ENCODE peak calls at places on chromosomes 16 and 17, in four cellular contexts. One of them, this sample, is unnamed.

GRCh38 chr17:70310251-70310672 is 140.9 kb downstream of the KCNJ2 start:
- DNase-seq in mucosa of descending colon: no peak
- DNase-seq in pancreas: no peak
- DNase-seq in cardiac muscle cell: peak; percentile 66
- DNase-seq in this sample: no peak

GRCh38 chr17:67652433-67652832 is 65.3 kb upstream of the NOL11 start:
- DNase-seq in mucosa of descending colon: no peak
- DNase-seq in pancreas: no peak
- DNase-seq in cardiac muscle cell: no peak
- DNase-seq in this sample: no peak

GRCh38 chr17:35160354-35161201 is 13.0 kb downstream of the UNC45B start:
- DNase-seq in cardiac muscle cell: no peak
- DNase-seq in mucosa of descending colon: no peak
- DNase-seq in pancreas: no peak
- DNase-seq in this sample: no peak

GRCh38 chr16:83402969-83403368 is 404.8 kb upstream of the HSBP1 start:
- DNase-seq in mucosa of descending colon: no peak
- DNase-seq in cardiac muscle cell: peak; percentile 17
- DNase-seq in pancreas: no peak
- DNase-seq in this sample: no peak

GRCh38 chr17:72467841-72468653 is 347.2 kb downstream of the SOX9 start:
- DNase-seq in cardiac muscle cell: peak; percentile 79
- DNase-seq in pancreas: no peak
- DNase-seq in mucosa of descending colon: peak; percentile 86
- DNase-seq in this sample: no peak

GRCh38 chr16:88977028-88977844 is at the start of gene CBFA2T3:
- DNase-seq in pancreas: peak; percentile 55
- DNase-seq in mucosa of descending colon: peak; percentile 66
- DNase-seq in cardiac muscle cell: peak; percentile 40
- DNase-seq in this sample: peak; percentile 81

GRCh38 chr17:74859439-74860228 is at the start of gene GRIN2C:
- DNase-seq in mucosa of descending colon: no peak
- DNase-seq in pancreas: peak; percentile 66
- DNase-seq in cardiac muscle cell: no peak
- DNase-seq in this sample: no peak

GRCh38 chr16:50285406-50286003 is 19.2 kb downstream of the ADCY7 start:
- DNase-seq in mucosa of descending colon: no peak
- DNase-seq in cardiac muscle cell: no peak
- DNase-seq in pancreas: peak; percentile 50
- DNase-seq in this sample: no peak

GRCh38 chr16:66293932-66294331 is 72.6 kb upstream of the CDH5 start:
- DNase-seq in cardiac muscle cell: no peak
- DNase-seq in pancreas: no peak
- DNase-seq in mucosa of descending colon: no peak
- DNase-seq in this sample: no peak

GRCh38 chr17:82304826-82305726 is 12.3 kb downstream of the CD7 start:
- DNase-seq in cardiac muscle cell: no peak
- DNase-seq in mucosa of descending colon: no peak
- DNase-seq in pancreas: no peak
- DNase-seq in this sample: no peak

GRCh38 chr16:3965306-3965705 is 84.8 kb upstream of the CREBBP start:
- DNase-seq in mucosa of descending colon: no peak
- DNase-seq in pancreas: no peak
- DNase-seq in cardiac muscle cell: no peak
- DNase-seq in this sample: no peak

GRCh38 chr17:71638668-71639067 is 482.2 kb upstream of the SOX9 start:
- DNase-seq in cardiac muscle cell: no peak
- DNase-seq in pancreas: no peak
- DNase-seq in mucosa of descending colon: no peak
- DNase-seq in this sample: no peak

GRCh38 chr17:62179525-62180161 is 114.6 kb upstream of the MED13 start:
- DNase-seq in cardiac muscle cell: peak; percentile 43
- DNase-seq in mucosa of descending colon: peak; percentile 51
- DNase-seq in pancreas: no peak
- DNase-seq in this sample: no peak

GRCh38 chr17:56866496-56866895 is 32.5 kb downstream of the DGKE start:
- DNase-seq in cardiac muscle cell: no peak
- DNase-seq in pancreas: no peak
- DNase-seq in mucosa of descending colon: no peak
- DNase-seq in this sample: no peak

GRCh38 chr16:64478258-64478906 is 643.5 kb downstream of the CDH11 start:
- DNase-seq in cardiac muscle cell: peak; percentile 71
- DNase-seq in pancreas: no peak
- DNase-seq in mucosa of descending colon: no peak
- DNase-seq in this sample: no peak

GRCh38 chr17:49694847-49695697 is 12.7 kb downstream of the SLC35B1 start:
- DNase-seq in pancreas: no peak
- DNase-seq in cardiac muscle cell: peak; percentile 40
- DNase-seq in mucosa of descending colon: peak; percentile 85
- DNase-seq in this sample: peak; percentile 85

GRCh38 chr17:58330997-58331814 is 2.6 kb upstream of the TSPOAP1 start:
- DNase-seq in cardiac muscle cell: no peak
- DNase-seq in mucosa of descending colon: peak; percentile 60
- DNase-seq in pancreas: peak; percentile 61
- DNase-seq in this sample: peak; percentile 88

GRCh38 chr16:85752511-85753420 is 1.9 kb upstream of the C16orf74 start:
- DNase-seq in cardiac muscle cell: peak; percentile 72
- DNase-seq in pancreas: peak; percentile 89
- DNase-seq in mucosa of descending colon: peak; percentile 31
- DNase-seq in this sample: peak; percentile 47

GRCh38 chr17:80899402-80900268 is 92.0 kb upstream of the CHMP6 start:
- DNase-seq in mucosa of descending colon: peak; percentile 48
- DNase-seq in cardiac muscle cell: peak; percentile 19
- DNase-seq in pancreas: peak; percentile 29
- DNase-seq in this sample: no peak

GRCh38 chr17:2235792-2236365 is 67.7 kb downstream of the SMG6 start:
- DNase-seq in mucosa of descending colon: no peak
- DNase-seq in pancreas: no peak
- DNase-seq in cardiac muscle cell: peak; percentile 69
- DNase-seq in this sample: no peak

GRCh38 chr17:57670769-57671545 is 74.1 kb downstream of the CCDC182 start:
- DNase-seq in mucosa of descending colon: no peak
- DNase-seq in pancreas: no peak
- DNase-seq in cardiac muscle cell: no peak
- DNase-seq in this sample: no peak

GRCh38 chr16:75087040-75087979 is 29.3 kb downstream of the LDHD start:
- DNase-seq in cardiac muscle cell: peak; percentile 89
- DNase-seq in mucosa of descending colon: peak; percentile 59
- DNase-seq in pancreas: no peak
- DNase-seq in this sample: no peak

GRCh38 chr17:61221181-61221580 is 178.5 kb upstream of the TBX2 start:
- DNase-seq in mucosa of descending colon: no peak
- DNase-seq in pancreas: no peak
- DNase-seq in cardiac muscle cell: no peak
- DNase-seq in this sample: no peak

GRCh38 chr17:35557353-35557752 is 3.3 kb downstream of the SLFN14 start:
- DNase-seq in mucosa of descending colon: no peak
- DNase-seq in pancreas: no peak
- DNase-seq in cardiac muscle cell: no peak
- DNase-seq in this sample: no peak

GRCh38 chr16:27449434-27450188 is 47.6 kb downstream of the IL21R start:
- DNase-seq in pancreas: peak; percentile 34
- DNase-seq in mucosa of descending colon: peak; percentile 24
- DNase-seq in cardiac muscle cell: no peak
- DNase-seq in this sample: no peak

GRCh38 chr16:80931985-80932720 is 74.5 kb downstream of the CMC2 start:
- DNase-seq in mucosa of descending colon: peak; percentile 51
- DNase-seq in pancreas: peak; percentile 86
- DNase-seq in cardiac muscle cell: peak; percentile 91
- DNase-seq in this sample: peak; percentile 68

GRCh38 chr17:82487898-82488297 is 29.4 kb downstream of the NARF start:
- DNase-seq in pancreas: peak; percentile 52
- DNase-seq in mucosa of descending colon: no peak
- DNase-seq in cardiac muscle cell: no peak
- DNase-seq in this sample: no peak

GRCh38 chr17:49730078-49730786 is 22.5 kb upstream of the SLC35B1 start:
- DNase-seq in mucosa of descending colon: peak; percentile 51
- DNase-seq in pancreas: peak; percentile 94
- DNase-seq in cardiac muscle cell: peak; percentile 96
- DNase-seq in this sample: peak; percentile 56

GRCh38 chr16:58339452-58339938 is 44.7 kb upstream of the PRSS54 start:
- DNase-seq in pancreas: no peak
- DNase-seq in cardiac muscle cell: peak; percentile 55
- DNase-seq in mucosa of descending colon: no peak
- DNase-seq in this sample: no peak

GRCh38 chr17:8091033-8091687 is 3.6 kb upstream of the ALOX12B start:
- DNase-seq in pancreas: peak; percentile 13
- DNase-seq in cardiac muscle cell: peak; percentile 9
- DNase-seq in mucosa of descending colon: no peak
- DNase-seq in this sample: no peak

GRCh38 chr17:67980456-67980855 is 15.8 kb downstream of the C17orf58 start:
- DNase-seq in cardiac muscle cell: no peak
- DNase-seq in pancreas: no peak
- DNase-seq in mucosa of descending colon: no peak
- DNase-seq in this sample: no peak

GRCh38 chr16:25108054-25108453 is 3.5 kb upstream of the LCMT1 start:
- DNase-seq in cardiac muscle cell: no peak
- DNase-seq in pancreas: no peak
- DNase-seq in mucosa of descending colon: no peak
- DNase-seq in this sample: no peak

DNA sequence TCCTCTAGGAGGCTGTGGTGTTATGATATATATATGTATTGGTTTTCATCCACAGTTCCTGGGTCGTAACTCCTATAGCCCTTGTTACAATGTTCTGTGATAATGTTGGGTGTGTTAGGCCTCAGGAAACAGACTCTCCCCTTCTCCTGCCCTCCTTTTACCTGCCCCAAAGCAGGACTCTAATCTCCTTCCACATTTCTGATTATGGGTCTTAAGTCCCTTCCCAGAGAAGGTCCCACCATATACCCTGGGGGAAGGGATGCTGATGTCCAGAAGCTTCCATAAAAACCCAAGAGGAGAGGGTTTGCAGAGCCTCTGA is 450 bp upstream of the C1QBP start:
- DNase-seq in pancreas: no peak
- DNase-seq in cardiac muscle cell: no peak
- DNase-seq in mucosa of descending colon: no peak
- DNase-seq in this sample: no peak
- H3K4me3 ChIP-seq in pancreas: peak overlapping the region; percentile 100
- H3K4me3 ChIP-seq in cardiac muscle cell: peak overlapping the region; percentile 94
- H3K4me3 ChIP-seq in mucosa of descending colon: no peak overlapping the region
- H3K4me3 ChIP-seq in this sample: peak overlapping the region; percentile 99

GRCh38 chr16:87061521-87061920 is 255.7 kb downstream of the C16orf95 start:
- DNase-seq in mucosa of descending colon: no peak
- DNase-seq in cardiac muscle cell: no peak
- DNase-seq in pancreas: no peak
- DNase-seq in this sample: no peak

GRCh38 chr16:87064731-87065720 is 252.2 kb downstream of the C16orf95 start:
- DNase-seq in pancreas: no peak
- DNase-seq in cardiac muscle cell: no peak
- DNase-seq in mucosa of descending colon: no peak
- DNase-seq in this sample: no peak

GRCh38 chr16:87063543-87063942 is 253.6 kb downstream of the C16orf95 start:
- DNase-seq in cardiac muscle cell: no peak
- DNase-seq in mucosa of descending colon: no peak
- DNase-seq in pancreas: no peak
- DNase-seq in this sample: no peak

GRCh38 chr16:87060026-87060986 is 256.9 kb downstream of the C16orf95 start:
- DNase-seq in pancreas: no peak
- DNase-seq in cardiac muscle cell: peak; percentile 64
- DNase-seq in mucosa of descending colon: no peak
- DNase-seq in this sample: no peak

DNA sequence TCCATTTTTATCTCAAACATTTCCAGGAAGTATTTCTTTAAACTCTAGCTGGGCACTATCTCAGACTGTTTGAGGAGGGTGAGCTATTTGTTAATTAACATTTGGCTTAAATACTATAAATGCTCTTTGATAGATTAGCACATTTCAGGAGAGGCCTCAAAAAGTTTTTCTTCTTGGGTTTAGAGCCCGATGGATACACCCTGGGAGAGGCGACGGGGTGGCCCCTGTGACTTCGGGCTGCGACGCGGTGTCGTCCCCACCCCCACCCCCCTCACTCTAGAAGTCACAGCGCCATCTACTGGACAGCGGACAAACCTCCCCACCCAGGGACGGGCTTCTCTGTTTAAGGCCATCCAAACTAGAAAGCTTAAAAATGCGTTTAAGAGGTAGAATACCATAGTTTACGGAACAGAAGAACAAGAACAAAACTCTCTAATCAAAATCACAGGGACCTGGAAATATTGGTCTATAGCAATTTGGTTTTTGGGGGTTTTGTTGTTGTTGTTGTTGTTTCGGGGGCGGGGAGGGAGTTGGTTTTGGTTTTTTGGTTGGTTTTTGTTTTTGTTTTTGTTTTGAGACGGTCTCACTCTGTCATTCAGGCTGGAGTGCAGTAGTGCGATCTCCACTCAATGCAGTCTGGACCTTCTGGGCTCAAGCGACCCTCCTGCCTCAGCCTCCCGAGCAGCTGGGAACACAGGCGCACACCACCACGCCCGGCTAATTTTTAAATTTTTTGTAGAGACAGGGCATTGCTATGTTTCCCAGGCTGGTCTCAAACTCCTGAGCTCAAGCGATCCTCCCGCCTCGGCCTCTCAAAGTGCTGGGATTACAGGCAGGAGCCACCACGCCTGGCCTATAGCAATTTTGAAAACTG is 254.4 kb downstream of the C16orf95 start:
- DNase-seq in pancreas: peak; percentile 88
- DNase-seq in cardiac muscle cell: peak; percentile 77
- DNase-seq in mucosa of descending colon: peak; percentile 71
- DNase-seq in this sample: peak; percentile 72
- H3K4me3 ChIP-seq in pancreas: peak overlapping the region; percentile 29
- H3K4me3 ChIP-seq in cardiac muscle cell: peak overlapping the region; percentile 9
- H3K4me3 ChIP-seq in mucosa of descending colon: no peak overlapping the region
- H3K4me3 ChIP-seq in this sample: no peak overlapping the region

GRCh38 chr16:56191807-56192643 is 736 bp downstream of the GNAO1 start:
- DNase-seq in cardiac muscle cell: no peak
- DNase-seq in pancreas: peak; percentile 65
- DNase-seq in mucosa of descending colon: no peak
- DNase-seq in this sample: no peak

GRCh38 chr16:56192971-56193936 is 2.0 kb downstream of the GNAO1 start:
- DNase-seq in mucosa of descending colon: no peak
- DNase-seq in pancreas: no peak
- DNase-seq in cardiac muscle cell: no peak
- DNase-seq in this sample: no peak

GRCh38 chr16:56192644-56192960 is 1.3 kb downstream of the GNAO1 start:
- DNase-seq in cardiac muscle cell: no peak
- DNase-seq in pancreas: no peak
- DNase-seq in mucosa of descending colon: no peak
- DNase-seq in this sample: no peak

GRCh38 chr16:56195151-56195550 is 3.9 kb downstream of the GNAO1 start:
- DNase-seq in mucosa of descending colon: no peak
- DNase-seq in pancreas: no peak
- DNase-seq in cardiac muscle cell: no peak
- DNase-seq in this sample: no peak

GRCh38 chr16:56193951-56194726 is 2.9 kb downstream of the GNAO1 start:
- DNase-seq in pancreas: peak; percentile 92
- DNase-seq in mucosa of descending colon: peak; percentile 62
- DNase-seq in cardiac muscle cell: peak; percentile 76
- DNase-seq in this sample: peak; percentile 84
- H3K4me3 ChIP-seq in pancreas: peak overlapping the region; percentile 22
- H3K4me3 ChIP-seq in mucosa of descending colon: no peak overlapping the region
- H3K4me3 ChIP-seq in cardiac muscle cell: no peak overlapping the region
- H3K4me3 ChIP-seq in this sample: peak overlapping the region; percentile 75

GRCh38 chr17:48590603-48591161 is 641 bp upstream of the HOXB3 start:
- DNase-seq in mucosa of descending colon: no peak
- DNase-seq in pancreas: no peak
- DNase-seq in cardiac muscle cell: no peak
- DNase-seq in this sample: no peak
- H3K4me3 ChIP-seq in mucosa of descending colon: no peak overlapping the region
- H3K4me3 ChIP-seq in pancreas: no peak overlapping the region
- H3K4me3 ChIP-seq in cardiac muscle cell: no peak overlapping the region
- H3K4me3 ChIP-seq in this sample: peak overlapping the region; percentile 33

This sample was measured in Peyer's patch.